ENCODE peak calls at places on chromosomes 12 and 14, in seven cellular contexts. J is CD8-positive, alpha-beta T cell; I is left ventricle myocardium inferior; N is BE2C; X is breast epithelium; S is HFF-Myc; V is mesendoderm. P is an unnamed sample.

GRCh38 chr12:92297932-92298681 is 152.5 kb upstream of the BTG1 start:
- DNase-seq in J (no peak), I (no peak), N (no peak), X (no peak), S (no peak), V (no peak), P (no peak)

GRCh38 chr14:39310071-39310470 is 76.4 kb downstream of the MIA2 start:
- DNase-seq in J (no peak), I (no peak), N (no peak), X (no peak), S (no peak), V (no peak), P (no peak)

GRCh38 chr12:130872179-130873096 is 572 bp downstream of the RAN start:
- DNase-seq in J (peak; percentile 34), I (peak; percentile 29), N (peak; percentile 42), X (peak; percentile 60), S (no peak), V (no peak), P (peak; percentile 81)

GRCh38 chr12:1836854-1837411 is 16.6 kb downstream of the LRTM2 start:
- DNase-seq in J (no peak), I (no peak), N (peak; percentile 72), X (peak; percentile 80), S (no peak), V (no peak), P (peak; percentile 82)

GRCh38 chr14:32343926-32344430 is 14.9 kb downstream of the AKAP6 start:
- DNase-seq in J (no peak), I (no peak), N (no peak), X (no peak), S (no peak), V (no peak), P (no peak)

GRCh38 chr14:96279564-96279963 is 23.6 kb downstream of the BDKRB1 start:
- DNase-seq in J (no peak), I (no peak), N (no peak), X (no peak), S (no peak), V (no peak), P (no peak)

GRCh38 chr12:18752280-18752920 is 14.5 kb downstream of the CAPZA3 start:
- DNase-seq in J (no peak), I (peak; percentile 39), N (peak; percentile 24), X (no peak), S (peak; percentile 20), V (peak; percentile 99), P (peak; percentile 24)

GRCh38 chr14:68495638-68496114 is 297.2 kb downstream of the ZFP36L1 start:
- DNase-seq in J (no peak), I (no peak), N (no peak), X (no peak), S (no peak), V (no peak), P (no peak)

GRCh38 chr14:68042591-68043210 is 223.1 kb downstream of the RAD51B start:
- DNase-seq in J (no peak), I (no peak), N (no peak), X (no peak), S (no peak), V (peak; percentile 25), P (no peak)

GRCh38 chr14:21017528-21018245 is 7.2 kb downstream of the NDRG2 start:
- DNase-seq in J (no peak), I (no peak), N (no peak), X (no peak), S (no peak), V (no peak), P (no peak)

GRCh38 chr14:78644824-78645559 is 474.8 kb downstream of the NRXN3 start:
- DNase-seq in J (no peak), I (no peak), N (no peak), X (no peak), S (no peak), V (peak; percentile 27), P (peak; percentile 12)

GRCh38 chr12:42741771-42742510 is 152.4 kb upstream of the PRICKLE1 start:
- DNase-seq in J (no peak), I (no peak), N (no peak), X (no peak), S (peak; percentile 46), V (peak; percentile 44), P (no peak)

GRCh38 chr12:66819587-66819986 is 140.7 kb upstream of the GRIP1 start:
- DNase-seq in J (no peak), I (no peak), N (no peak), X (no peak), S (no peak), V (no peak), P (no peak)

GRCh38 chr12:49636979-49637378 is 13.6 kb downstream of the PRPF40B start:
- DNase-seq in J (peak; percentile 41), I (no peak), N (peak; percentile 79), X (no peak), S (peak; percentile 36), V (peak; percentile 88), P (peak; percentile 91)

GRCh38 chr14:77641207-77641533 is 24.7 kb upstream of the SPTLC2 start:
- DNase-seq in J (no peak), I (no peak), N (no peak), X (no peak), S (no peak), V (no peak), P (no peak)

GRCh38 chr14:104471114-104471513 is 108.5 kb upstream of the C14orf180 start:
- DNase-seq in J (no peak), I (no peak), N (no peak), X (no peak), S (no peak), V (no peak), P (no peak)

GRCh38 chr14:77094672-77095284 is 3.3 kb upstream of the CIPC start:
- DNase-seq in J (peak; percentile 67), I (peak; percentile 76), N (peak; percentile 90), X (peak; percentile 71), S (peak; percentile 61), V (peak; percentile 93), P (peak; percentile 73)

GRCh38 chr12:81866081-81866480 is 106.9 kb upstream of the PPFIA2 start:
- DNase-seq in J (no peak), I (no peak), N (no peak), X (no peak), S (no peak), V (no peak), P (no peak)

GRCh38 chr14:95784137-95784536 is 70.2 kb upstream of the TCL1A start:
- DNase-seq in J (no peak), I (no peak), N (no peak), X (no peak), S (no peak), V (peak; percentile 51), P (peak; percentile 75)

GRCh38 chr12:97602315-97602714 is 139.7 kb downstream of the RMST start:
- DNase-seq in J (no peak), I (no peak), N (no peak), X (no peak), S (no peak), V (no peak), P (no peak)

GRCh38 chr14:51879170-51879569 is 18.8 kb downstream of the GNG2 start:
- DNase-seq in J (no peak), I (no peak), N (no peak), X (no peak), S (no peak), V (no peak), P (no peak)

GRCh38 chr12:2583642-2584041 is 211.1 kb upstream of the FKBP4 start:
- DNase-seq in J (no peak), I (no peak), N (no peak), X (no peak), S (no peak), V (no peak), P (no peak)

GRCh38 chr12:57069522-57069921 is 9.1 kb downstream of the NEMP1 start:
- DNase-seq in J (peak; percentile 43), I (no peak), N (peak; percentile 63), X (no peak), S (peak; percentile 84), V (peak; percentile 86), P (peak; percentile 69)

DNA sequence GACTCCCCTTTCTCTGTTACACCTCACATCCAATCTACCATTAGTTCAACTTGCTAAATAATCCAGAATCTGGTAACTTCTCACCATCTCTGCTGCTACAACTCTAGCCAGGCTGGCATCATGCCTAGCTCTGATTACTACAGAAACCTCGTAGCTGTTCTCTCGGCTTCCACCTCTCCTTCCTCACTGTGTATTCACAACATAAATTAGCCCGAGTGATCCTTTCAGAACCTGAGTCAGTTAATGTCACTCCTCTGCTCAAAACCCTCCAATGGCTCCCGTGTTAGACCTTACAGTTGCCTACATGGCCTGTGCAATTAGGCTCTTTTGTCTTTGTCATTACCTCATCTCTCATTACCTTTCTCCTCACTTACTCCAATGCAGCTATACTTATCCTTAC is 139.4 kb downstream of the PDE3A start:
- DNase-seq in J (no peak), I (no peak), N (no peak), X (no peak), S (no peak), V (no peak), P (no peak)
- H3K4me3 ChIP-seq in J (no peak overlapping the region), I (no peak overlapping the region), N (no peak overlapping the region), X (no peak overlapping the region), S (no peak overlapping the region), V (no peak overlapping the region), P (no peak overlapping the region)

GRCh38 chr12:117188121-117188665 is 2.1 kb downstream of the FBXO21 start:
- DNase-seq in J (no peak), I (no peak), N (no peak), X (no peak), S (no peak), V (no peak), P (no peak)
- H3K4me3 ChIP-seq in J (no peak overlapping the region), I (peak overlapping the region; percentile 89), N (no peak overlapping the region), X (no peak overlapping the region), S (peak overlapping the region; percentile 93), V (no peak overlapping the region), P (no peak overlapping the region)

DNA sequence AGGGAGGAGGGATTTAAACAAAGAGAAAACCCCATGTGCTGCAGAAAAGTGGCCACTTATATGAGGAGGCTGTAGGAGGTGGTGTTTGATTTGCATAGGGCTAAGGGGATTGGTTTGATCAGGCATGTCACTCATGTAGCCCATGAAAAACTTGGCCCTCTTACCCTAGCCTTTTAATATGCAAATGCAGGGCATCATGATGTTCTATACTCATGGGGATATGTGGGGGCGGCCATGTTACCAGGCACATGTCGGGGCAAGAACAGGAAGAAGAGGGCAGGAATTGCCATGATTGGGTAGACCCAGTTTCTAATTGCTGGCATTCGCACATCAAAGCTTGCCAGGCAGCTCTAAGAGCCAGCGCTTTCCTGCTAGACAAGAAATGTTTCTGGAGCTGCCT is 28.8 kb downstream of the KLRK1 start:
- DNase-seq in J (no peak), I (no peak), N (peak; percentile 43), X (no peak), S (no peak), V (peak; percentile 56), P (no peak)
- H3K4me3 ChIP-seq in J (no peak overlapping the region), I (no peak overlapping the region), N (no peak overlapping the region), X (no peak overlapping the region), S (no peak overlapping the region), V (no peak overlapping the region), P (no peak overlapping the region)

GRCh38 chr14:61319706-61320105 is 1.7 kb upstream of the PRKCH start:
- DNase-seq in J (no peak), I (no peak), N (no peak), X (no peak), S (no peak), V (no peak), P (no peak)

GRCh38 chr14:61319086-61319485 is 2.3 kb upstream of the PRKCH start:
- DNase-seq in J (no peak), I (no peak), N (no peak), X (no peak), S (no peak), V (no peak), P (no peak)

GRCh38 chr14:61321385-61322010 is at the start of gene PRKCH:
- DNase-seq in J (peak; percentile 74), I (peak; percentile 73), N (no peak), X (peak; percentile 89), S (no peak), V (peak; percentile 89), P (peak; percentile 89)

GRCh38 chr14:61322011-61322798 is 826 bp downstream of the PRKCH start:
- DNase-seq in J (no peak), I (peak; percentile 55), N (no peak), X (peak; percentile 81), S (no peak), V (no peak), P (peak; percentile 55)

GRCh38 chr14:61320806-61321384 is 484 bp upstream of the PRKCH start:
- DNase-seq in J (no peak), I (no peak), N (no peak), X (peak; percentile 54), S (no peak), V (no peak), P (peak; percentile 40)
- H3K4me3 ChIP-seq in J (peak overlapping the region; percentile 90), I (peak overlapping the region; percentile 77), N (no peak overlapping the region), X (peak overlapping the region; percentile 74), S (peak overlapping the region; percentile 39), V (peak overlapping the region; percentile 10), P (peak overlapping the region; percentile 63)